ENCODE peak calls at places on chromosomes 5 and 9, in nine cellular contexts. G is hepatocyte, B is OCI-LY7, I is left ventricle myocardium inferior, W is right atrium auricular region, P is cardiac muscle cell, F is A549, Q is upper lobe of right lung, U is Panc1. E is an unnamed sample. For H3K9me3, the result is how much of the 10 kb centered on the place peaks cover.

GRCh38 chr9:121810489-121810888 is 159.1 kb downstream of the DAB2IP start:
- DNase-seq in G (no peak), B (no peak), I (no peak), W (no peak), P (no peak), F (no peak), Q (no peak), U (no peak), E (no peak)

GRCh38 chr9:6715755-6716643 is 41.8 kb upstream of the KDM4C start:
- DNase-seq in G (peak), B (no peak), I (peak), W (no peak), P (no peak), F (peak), Q (peak), U (no peak), E (peak)

GRCh38 chr5:1652873-1653707 is 129.3 kb upstream of the LPCAT1 start:
- DNase-seq in G (no peak), B (peak), I (no peak), W (no peak), P (no peak), F (no peak), Q (peak), U (no peak), E (no peak)

GRCh38 chr9:135324329-135324728 is 155.3 kb upstream of the PPP1R26 start:
- DNase-seq in G (no peak), B (no peak), I (no peak), W (no peak), P (no peak), F (no peak), Q (no peak), U (no peak), E (no peak)

GRCh38 chr5:38078161-38078560 is 180.2 kb upstream of the EGFLAM start:
- DNase-seq in G (no peak), B (no peak), I (no peak), W (no peak), P (no peak), F (no peak), Q (no peak), U (no peak), E (no peak)

GRCh38 chr5:18243846-18244245 is 609.6 kb downstream of the TAF11L14 start:
- DNase-seq in G (no peak), B (no peak), I (no peak), W (no peak), P (no peak), F (no peak), Q (no peak), U (no peak), E (no peak)

GRCh38 chr5:143514915-143515314 is 111.4 kb upstream of the NR3C1 start:
- DNase-seq in G (no peak), B (no peak), I (no peak), W (no peak), P (no peak), F (no peak), Q (no peak), U (no peak), E (no peak)

GRCh38 chr5:56481998-56482698 is 249.0 kb upstream of the ANKRD55 start:
- DNase-seq in G (no peak), B (peak), I (no peak), W (no peak), P (no peak), F (no peak), Q (no peak), U (no peak), E (no peak)

GRCh38 chr5:177302354-177303110 is 987 bp downstream of the RAB24 start:
- DNase-seq in G (no peak), B (peak), I (no peak), W (peak), P (no peak), F (no peak), Q (no peak), U (no peak), E (peak)

GRCh38 chr9:123225995-123226394 is 42.4 kb downstream of the STRBP start:
- DNase-seq in G (no peak), B (no peak), I (no peak), W (no peak), P (no peak), F (no peak), Q (no peak), U (no peak), E (no peak)

GRCh38 chr5:122584411-122585110 is 190.3 kb upstream of the SNX2 start:
- DNase-seq in G (no peak), B (no peak), I (no peak), W (no peak), P (no peak), F (no peak), Q (no peak), U (no peak), E (no peak)

GRCh38 chr5:40236001-40236400 is 443.7 kb upstream of the PTGER4 start:
- DNase-seq in G (no peak), B (no peak), I (no peak), W (no peak), P (no peak), F (no peak), Q (no peak), U (no peak), E (no peak)

GRCh38 chr9:126561582-126561981 is 52.1 kb upstream of the LMX1B start:
- DNase-seq in G (no peak), B (no peak), I (no peak), W (no peak), P (no peak), F (no peak), Q (no peak), U (no peak), E (no peak)

GRCh38 chr9:129058965-129059795 is 21.7 kb upstream of the DOLPP1 start:
- DNase-seq in G (no peak), B (no peak), I (no peak), W (no peak), P (no peak), F (no peak), Q (no peak), U (no peak), E (no peak)

GRCh38 chr5:317086-317811 is 4.3 kb upstream of the AHRR start:
- DNase-seq in G (peak), B (peak), I (no peak), W (no peak), P (peak), F (peak), Q (peak), U (peak), E (peak)

GRCh38 chr5:180116441-180117377 is 45.1 kb upstream of the RNF130 start:
- DNase-seq in G (no peak), B (no peak), I (no peak), W (no peak), P (no peak), F (peak), Q (peak), U (no peak), E (no peak)

GRCh38 chr9:120345379-120345778 is 234.6 kb downstream of the CDK5RAP2 start:
- DNase-seq in G (no peak), B (no peak), I (no peak), W (no peak), P (no peak), F (no peak), Q (no peak), U (no peak), E (no peak)

GRCh38 chr9:456365-456764 is 241.7 kb downstream of the DOCK8 start:
- DNase-seq in G (no peak), B (no peak), I (peak), W (no peak), P (no peak), F (no peak), Q (no peak), U (no peak), E (no peak)

GRCh38 chr9:30622551-30622950 is 1761.9 kb upstream of the ACO1 start:
- DNase-seq in G (no peak), B (no peak), I (no peak), W (no peak), P (no peak), F (no peak), Q (no peak), U (no peak), E (no peak)

GRCh38 chr5:90406466-90406865 is 3.1 kb downstream of the CETN3 start:
- DNase-seq in G (no peak), B (no peak), I (no peak), W (no peak), P (no peak), F (no peak), Q (no peak), U (no peak), E (no peak)

GRCh38 chr5:153552886-153553285 is 62.4 kb downstream of the GRIA1 start:
- DNase-seq in G (no peak), B (no peak), I (no peak), W (no peak), P (no peak), F (no peak), Q (no peak), U (no peak), E (no peak)

GRCh38 chr9:128733256-128733655 is 9.3 kb upstream of the ZDHHC12 start:
- DNase-seq in G (peak), B (peak), I (peak), W (peak), P (peak), F (peak), Q (peak), U (peak), E (peak)

GRCh38 chr9:136206602-136207333 is 1.8 kb upstream of the LHX3 start:
- DNase-seq in G (no peak), B (no peak), I (no peak), W (no peak), P (no peak), F (no peak), Q (no peak), U (no peak), E (peak)

GRCh38 chr5:34657550-34657921 is 1.4 kb downstream of the RAI14 start:
- DNase-seq in G (peak), B (no peak), I (no peak), W (no peak), P (peak), F (peak), Q (no peak), U (no peak), E (no peak)

GRCh38 chr9:3875371-3876132 is 349.8 kb upstream of the RFX3 start:
- DNase-seq in G (no peak), B (no peak), I (no peak), W (no peak), P (no peak), F (peak), Q (no peak), U (peak), E (no peak)

GRCh38 chr9:109910616-109911568 is 130.9 kb downstream of the PALM2AKAP2 start:
- DNase-seq in G (peak), B (no peak), I (no peak), W (no peak), P (peak), F (peak), Q (no peak), U (no peak), E (no peak)

GRCh38 chr5:102654559-102655354 is 100.3 kb upstream of the PAM start:
- DNase-seq in G (no peak), B (no peak), I (no peak), W (no peak), P (no peak), F (no peak), Q (no peak), U (no peak), E (peak)

GRCh38 chr5:122517091-122517490 is 205.1 kb downstream of the SNCAIP start:
- DNase-seq in G (no peak), B (no peak), I (no peak), W (no peak), P (no peak), F (no peak), Q (no peak), U (no peak), E (no peak)

GRCh38 chr5:43065384-43066230 is 25.5 kb upstream of the ANXA2R start:
- DNase-seq in G (peak), B (peak), I (peak), W (peak), P (peak), F (peak), Q (peak), U (peak), E (peak)

GRCh38 chr9:134204991-134205578 is 40.7 kb upstream of the RNU6ATAC start:
- DNase-seq in G (no peak), B (no peak), I (no peak), W (no peak), P (no peak), F (no peak), Q (peak), U (no peak), E (peak)

GRCh38 chr5:561408-561807 is 37.2 kb upstream of the SLC9A3 start:
- DNase-seq in G (no peak), B (no peak), I (no peak), W (no peak), P (no peak), F (no peak), Q (no peak), U (no peak), E (peak)

GRCh38 chr9:129206401-129206800 is 28.3 kb upstream of the IER5L start:
- DNase-seq in G (no peak), B (no peak), I (no peak), W (no peak), P (no peak), F (no peak), Q (no peak), U (no peak), E (no peak)

GRCh38 chr5:114055810-114056476 is 305.9 kb upstream of the KCNN2 start:
- DNase-seq in G (peak), B (no peak), I (peak), W (no peak), P (peak), F (no peak), Q (no peak), U (no peak), E (peak)

GRCh38 chr9:120765910-120766309 is 27.3 kb downstream of the FBXW2 start:
- DNase-seq in G (no peak), B (no peak), I (no peak), W (no peak), P (no peak), F (no peak), Q (no peak), U (no peak), E (no peak)

GRCh38 chr5:5886812-5887486 is 464.5 kb downstream of the ICE1 start:
- DNase-seq in G (peak), B (peak), I (no peak), W (no peak), P (peak), F (peak), Q (peak), U (no peak), E (no peak)

GRCh38 chr9:133333566-133333965 is 2.4 kb downstream of the SURF6 start:
- DNase-seq in G (no peak), B (no peak), I (peak), W (no peak), P (no peak), F (no peak), Q (peak), U (no peak), E (peak)

GRCh38 chr9:113694912-113695900 is 180.9 kb upstream of the ZNF618 start:
- DNase-seq in G (no peak), B (no peak), I (no peak), W (no peak), P (no peak), F (no peak), Q (no peak), U (no peak), E (no peak)

GRCh38 chr9:130186839-130187522 is 14.8 kb downstream of the NCS1 start:
- DNase-seq in G (peak), B (no peak), I (no peak), W (no peak), P (peak), F (peak), Q (no peak), U (peak), E (peak)

GRCh38 chr9:31674264-31674663 is 710.2 kb upstream of the ACO1 start:
- DNase-seq in G (no peak), B (no peak), I (no peak), W (no peak), P (no peak), F (no peak), Q (no peak), U (no peak), E (no peak)

GRCh38 chr5:15791859-15792258 is 291.9 kb downstream of the FBXL7 start:
- DNase-seq in G (no peak), B (no peak), I (no peak), W (no peak), P (no peak), F (no peak), Q (no peak), U (no peak), E (no peak)

GRCh38 chr9:69697475-69697874 is 25.3 kb upstream of the APBA1 start:
- DNase-seq in G (no peak), B (no peak), I (no peak), W (no peak), P (no peak), F (no peak), Q (no peak), U (no peak), E (peak)

GRCh38 chr9:69696802-69697201 is 24.6 kb upstream of the APBA1 start:
- DNase-seq in G (no peak), B (peak), I (no peak), W (no peak), P (no peak), F (no peak), Q (no peak), U (no peak), E (no peak)
- H3K9me3 ChIP-seq in G (under half), B (under half), I (half or more), W (under half), P (under half), F (under half), Q (under half), U (under half), E (under half)

DNA sequence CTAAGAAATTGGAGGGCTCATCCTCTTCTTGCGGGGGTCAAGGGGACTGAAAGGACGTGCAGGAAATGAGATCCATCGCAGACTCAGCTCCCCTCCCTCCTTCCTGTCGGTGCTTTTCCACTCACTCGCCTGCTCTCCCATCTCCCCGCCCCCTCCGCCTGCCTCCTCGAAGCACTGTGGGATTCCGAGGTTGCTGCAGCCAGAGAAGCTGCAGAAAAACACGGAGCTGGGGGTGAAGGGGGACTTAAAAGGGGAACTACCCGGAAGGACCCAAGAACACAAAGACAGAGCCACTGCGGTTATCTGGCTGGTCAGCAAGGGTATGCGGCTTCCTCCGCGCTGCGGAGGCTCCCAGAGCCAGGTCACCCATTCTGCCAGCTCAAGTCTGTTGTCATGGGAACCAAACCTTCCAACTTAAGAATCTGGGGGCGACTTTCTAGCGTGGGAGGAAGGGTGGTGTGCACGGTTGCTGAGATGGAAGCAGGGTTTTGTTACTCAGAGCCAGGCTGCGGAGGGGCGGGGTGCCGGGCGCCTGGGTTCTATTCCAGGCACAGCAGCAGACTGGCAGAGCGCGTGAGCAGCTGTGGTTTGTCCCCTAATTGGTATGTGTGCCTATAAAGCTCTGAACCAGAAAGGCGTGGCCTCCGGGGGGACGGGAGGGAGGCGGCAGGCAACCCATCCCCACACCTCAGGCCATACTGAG is 24.9 kb downstream of the PCDHGC5 start:
- DNase-seq in G (peak), B (peak), I (peak), W (peak), P (peak), F (no peak), Q (peak), U (no peak), E (peak)
- H3K4me3 ChIP-seq in G (peak), B (peak), I (peak), W (peak), P (peak), F (no peak), Q (peak), U (peak), E (peak)

GRCh38 chr5:31250201-31250600 is 56.7 kb downstream of the CDH6 start:
- DNase-seq in G (no peak), B (no peak), I (no peak), W (no peak), P (no peak), F (no peak), Q (no peak), U (no peak), E (no peak)

GRCh38 chr5:31251032-31251431 is 57.5 kb downstream of the CDH6 start:
- DNase-seq in G (no peak), B (no peak), I (no peak), W (no peak), P (no peak), F (no peak), Q (no peak), U (no peak), E (no peak)
- TF ChIP-seq CTCF in G (no peak), B (no peak), I (no peak), W (no peak), P (no peak), F (no peak), Q (no peak), U (no peak), E (peak)

DNA sequence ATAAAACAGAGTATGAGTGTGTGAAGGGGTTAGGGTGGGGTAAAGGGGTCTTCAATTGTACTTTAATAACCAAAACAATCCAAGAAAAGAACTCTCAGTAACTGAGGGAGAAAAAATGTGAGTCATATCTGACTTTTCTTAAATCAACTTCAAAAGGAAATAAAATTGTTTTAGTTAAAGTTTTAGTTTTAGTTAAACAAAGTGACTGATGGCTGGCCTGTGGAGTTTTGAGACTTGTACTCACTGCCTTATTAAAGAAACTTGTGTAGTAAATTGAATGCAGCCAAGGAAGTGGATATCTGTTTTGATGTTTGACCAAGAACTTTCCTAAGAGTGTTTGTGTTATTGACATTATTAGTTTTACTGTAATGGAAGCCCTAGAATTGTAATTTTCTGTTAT is 2032.6 kb downstream of the MAT2B start:
- DNase-seq in G (no peak), B (no peak), I (no peak), W (no peak), P (no peak), F (no peak), Q (no peak), U (no peak), E (no peak)
- H3K9me3 ChIP-seq in G (under half), B (under half), I (under half), W (under half), P (under half), F (under half), Q (under half), U (under half), E (under half)

DNA sequence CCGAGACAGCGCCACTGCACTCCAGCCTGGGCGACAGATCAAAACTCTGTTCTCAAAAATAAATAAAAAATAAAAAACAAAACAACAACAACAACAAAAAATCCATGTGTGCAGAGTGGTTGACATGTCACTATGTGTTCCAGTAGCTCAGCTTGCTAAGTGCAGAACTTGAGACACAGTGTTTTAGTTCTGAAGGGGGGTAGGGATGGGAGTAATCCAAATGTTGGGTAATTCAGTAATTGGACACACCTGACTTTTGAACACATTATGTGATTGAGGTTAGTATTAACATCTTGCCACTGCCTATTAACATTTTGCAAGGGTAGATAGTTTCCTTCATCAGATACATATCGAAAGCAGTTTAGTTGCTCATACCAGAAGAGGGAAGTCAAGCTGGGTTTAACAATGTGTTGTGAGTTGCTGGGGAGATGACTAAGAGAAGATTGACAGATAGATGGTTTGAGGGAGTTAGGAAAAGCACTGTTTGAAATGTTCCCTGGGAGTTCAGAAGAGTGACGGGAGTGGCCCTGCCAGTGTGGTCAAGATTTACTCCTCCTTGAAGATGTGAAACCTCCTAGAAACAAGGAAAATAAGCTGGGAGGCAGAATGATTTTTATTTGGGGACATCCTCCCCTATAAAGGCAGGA is 928 bp downstream of the HACD4 start:
- DNase-seq in G (peak), B (no peak), I (no peak), W (no peak), P (no peak), F (peak), Q (no peak), U (no peak), E (no peak)
- H3K4me3 ChIP-seq in G (no peak), B (no peak), I (peak), W (peak), P (no peak), F (no peak), Q (peak), U (no peak), E (no peak)